ENCODE peak calls at places on chromosomes 1 and 21, in five cellular contexts. One of them, this sample, is unnamed.

GRCh38 chr1:89724369-89725015 is 91.6 kb downstream of the LRRC8C start:
- DNase-seq in activated T-helper 1 cell treated with Interleukin-2 at 50 U/mL for 16 hours: no peak
- DNase-seq in esophagus squamous epithelium: no peak
- DNase-seq in activated effector memory CD4-positive, alpha-beta T cell treated with anti-CD3 and anti-CD28 coated beads, Interleukin-2, amount 50 U/mL, for 16 hours: peak; percentile 83
- DNase-seq in ELR: peak; percentile 84
- DNase-seq in this sample: no peak

GRCh38 chr1:59290173-59290954 is 6.5 kb upstream of the FGGY start:
- DNase-seq in activated T-helper 1 cell treated with Interleukin-2 at 50 U/mL for 16 hours: no peak
- DNase-seq in esophagus squamous epithelium: no peak
- DNase-seq in activated effector memory CD4-positive, alpha-beta T cell treated with anti-CD3 and anti-CD28 coated beads, Interleukin-2, amount 50 U/mL, for 16 hours: no peak
- DNase-seq in ELR: peak; percentile 69
- DNase-seq in this sample: no peak

GRCh38 chr1:94017155-94017829 is 103.7 kb downstream of the ABCA4 start:
- DNase-seq in activated T-helper 1 cell treated with Interleukin-2 at 50 U/mL for 16 hours: no peak
- DNase-seq in esophagus squamous epithelium: no peak
- DNase-seq in activated effector memory CD4-positive, alpha-beta T cell treated with anti-CD3 and anti-CD28 coated beads, Interleukin-2, amount 50 U/mL, for 16 hours: no peak
- DNase-seq in ELR: no peak
- DNase-seq in this sample: no peak

GRCh38 chr1:10754571-10755329 is 41.7 kb downstream of the CASZ1 start:
- DNase-seq in activated T-helper 1 cell treated with Interleukin-2 at 50 U/mL for 16 hours: no peak
- DNase-seq in esophagus squamous epithelium: no peak
- DNase-seq in activated effector memory CD4-positive, alpha-beta T cell treated with anti-CD3 and anti-CD28 coated beads, Interleukin-2, amount 50 U/mL, for 16 hours: no peak
- DNase-seq in ELR: no peak
- DNase-seq in this sample: no peak

GRCh38 chr1:225866061-225866844 is 15.9 kb downstream of the TMEM63A start:
- DNase-seq in activated T-helper 1 cell treated with Interleukin-2 at 50 U/mL for 16 hours: peak; percentile 60
- DNase-seq in esophagus squamous epithelium: no peak
- DNase-seq in activated effector memory CD4-positive, alpha-beta T cell treated with anti-CD3 and anti-CD28 coated beads, Interleukin-2, amount 50 U/mL, for 16 hours: peak; percentile 88
- DNase-seq in ELR: peak; percentile 85
- DNase-seq in this sample: peak; percentile 71

GRCh38 chr1:156359973-156360372 is 9.0 kb upstream of the RHBG start:
- DNase-seq in activated T-helper 1 cell treated with Interleukin-2 at 50 U/mL for 16 hours: no peak
- DNase-seq in esophagus squamous epithelium: no peak
- DNase-seq in activated effector memory CD4-positive, alpha-beta T cell treated with anti-CD3 and anti-CD28 coated beads, Interleukin-2, amount 50 U/mL, for 16 hours: no peak
- DNase-seq in ELR: peak; percentile 63
- DNase-seq in this sample: no peak

GRCh38 chr1:11802616-11802972 is 3.2 kb downstream of the MTHFR start:
- DNase-seq in activated T-helper 1 cell treated with Interleukin-2 at 50 U/mL for 16 hours: no peak
- DNase-seq in esophagus squamous epithelium: no peak
- DNase-seq in activated effector memory CD4-positive, alpha-beta T cell treated with anti-CD3 and anti-CD28 coated beads, Interleukin-2, amount 50 U/mL, for 16 hours: peak; percentile 62
- DNase-seq in ELR: peak; percentile 34
- DNase-seq in this sample: no peak

GRCh38 chr1:175132456-175132855 is 60.1 kb downstream of the KIAA0040 start:
- DNase-seq in activated T-helper 1 cell treated with Interleukin-2 at 50 U/mL for 16 hours: no peak
- DNase-seq in esophagus squamous epithelium: no peak
- DNase-seq in activated effector memory CD4-positive, alpha-beta T cell treated with anti-CD3 and anti-CD28 coated beads, Interleukin-2, amount 50 U/mL, for 16 hours: no peak
- DNase-seq in ELR: peak; percentile 12
- DNase-seq in this sample: no peak

GRCh38 chr1:24990136-24990535 is 60.1 kb upstream of the RUNX3 start:
- DNase-seq in activated T-helper 1 cell treated with Interleukin-2 at 50 U/mL for 16 hours: no peak
- DNase-seq in esophagus squamous epithelium: no peak
- DNase-seq in activated effector memory CD4-positive, alpha-beta T cell treated with anti-CD3 and anti-CD28 coated beads, Interleukin-2, amount 50 U/mL, for 16 hours: no peak
- DNase-seq in ELR: no peak
- DNase-seq in this sample: no peak

GRCh38 chr1:32208891-32209309 is at the start of gene DCDC2B:
- DNase-seq in activated T-helper 1 cell treated with Interleukin-2 at 50 U/mL for 16 hours: no peak
- DNase-seq in esophagus squamous epithelium: no peak
- DNase-seq in activated effector memory CD4-positive, alpha-beta T cell treated with anti-CD3 and anti-CD28 coated beads, Interleukin-2, amount 50 U/mL, for 16 hours: no peak
- DNase-seq in ELR: peak; percentile 54
- DNase-seq in this sample: no peak

GRCh38 chr1:9121891-9122409 is 7.0 kb downstream of the GPR157 start:
- DNase-seq in activated T-helper 1 cell treated with Interleukin-2 at 50 U/mL for 16 hours: no peak
- DNase-seq in esophagus squamous epithelium: no peak
- DNase-seq in activated effector memory CD4-positive, alpha-beta T cell treated with anti-CD3 and anti-CD28 coated beads, Interleukin-2, amount 50 U/mL, for 16 hours: no peak
- DNase-seq in ELR: no peak
- DNase-seq in this sample: peak; percentile 9

GRCh38 chr1:62436466-62437272 is at the start of gene USP1:
- DNase-seq in activated T-helper 1 cell treated with Interleukin-2 at 50 U/mL for 16 hours: peak; percentile 91
- DNase-seq in esophagus squamous epithelium: peak; percentile 95
- DNase-seq in activated effector memory CD4-positive, alpha-beta T cell treated with anti-CD3 and anti-CD28 coated beads, Interleukin-2, amount 50 U/mL, for 16 hours: peak; percentile 99
- DNase-seq in ELR: peak; percentile 100
- DNase-seq in this sample: peak; percentile 98

GRCh38 chr1:45260244-45260643 is 53.8 kb upstream of the ZSWIM5 start:
- DNase-seq in activated T-helper 1 cell treated with Interleukin-2 at 50 U/mL for 16 hours: no peak
- DNase-seq in esophagus squamous epithelium: no peak
- DNase-seq in activated effector memory CD4-positive, alpha-beta T cell treated with anti-CD3 and anti-CD28 coated beads, Interleukin-2, amount 50 U/mL, for 16 hours: no peak
- DNase-seq in ELR: no peak
- DNase-seq in this sample: no peak

GRCh38 chr1:117137281-117137680 is 15.7 kb upstream of the TRIM45 start:
- DNase-seq in activated T-helper 1 cell treated with Interleukin-2 at 50 U/mL for 16 hours: no peak
- DNase-seq in esophagus squamous epithelium: no peak
- DNase-seq in activated effector memory CD4-positive, alpha-beta T cell treated with anti-CD3 and anti-CD28 coated beads, Interleukin-2, amount 50 U/mL, for 16 hours: no peak
- DNase-seq in ELR: no peak
- DNase-seq in this sample: no peak

GRCh38 chr1:36199934-36200741 is 24.1 kb upstream of the THRAP3 start:
- DNase-seq in activated T-helper 1 cell treated with Interleukin-2 at 50 U/mL for 16 hours: no peak
- DNase-seq in esophagus squamous epithelium: no peak
- DNase-seq in activated effector memory CD4-positive, alpha-beta T cell treated with anti-CD3 and anti-CD28 coated beads, Interleukin-2, amount 50 U/mL, for 16 hours: no peak
- DNase-seq in ELR: peak; percentile 43
- DNase-seq in this sample: no peak

GRCh38 chr1:108897865-108898720 is 21.3 kb downstream of the GPSM2 start:
- DNase-seq in activated T-helper 1 cell treated with Interleukin-2 at 50 U/mL for 16 hours: no peak
- DNase-seq in esophagus squamous epithelium: no peak
- DNase-seq in activated effector memory CD4-positive, alpha-beta T cell treated with anti-CD3 and anti-CD28 coated beads, Interleukin-2, amount 50 U/mL, for 16 hours: no peak
- DNase-seq in ELR: peak; percentile 80
- DNase-seq in this sample: no peak

GRCh38 chr1:175036476-175036875 is 13.3 kb upstream of the MRPS14 start:
- DNase-seq in activated T-helper 1 cell treated with Interleukin-2 at 50 U/mL for 16 hours: no peak
- DNase-seq in esophagus squamous epithelium: no peak
- DNase-seq in activated effector memory CD4-positive, alpha-beta T cell treated with anti-CD3 and anti-CD28 coated beads, Interleukin-2, amount 50 U/mL, for 16 hours: no peak
- DNase-seq in ELR: no peak
- DNase-seq in this sample: no peak

GRCh38 chr1:235278915-235279292 is 49.1 kb downstream of the ARID4B start:
- DNase-seq in activated T-helper 1 cell treated with Interleukin-2 at 50 U/mL for 16 hours: no peak
- DNase-seq in esophagus squamous epithelium: no peak
- DNase-seq in activated effector memory CD4-positive, alpha-beta T cell treated with anti-CD3 and anti-CD28 coated beads, Interleukin-2, amount 50 U/mL, for 16 hours: no peak
- DNase-seq in ELR: no peak
- DNase-seq in this sample: no peak

GRCh38 chr21:42309753-42310213 is 5.4 kb downstream of the TFF3 start:
- DNase-seq in activated T-helper 1 cell treated with Interleukin-2 at 50 U/mL for 16 hours: peak; percentile 47
- DNase-seq in esophagus squamous epithelium: no peak
- DNase-seq in activated effector memory CD4-positive, alpha-beta T cell treated with anti-CD3 and anti-CD28 coated beads, Interleukin-2, amount 50 U/mL, for 16 hours: peak; percentile 88
- DNase-seq in ELR: peak; percentile 27
- DNase-seq in this sample: peak; percentile 19